ENCODE peak calls at places on chromosome 18, in four cellular contexts. O, E, D and V are unnamed samples.

GRCh38 chr18:31581498-31582197 is 10.0 kb upstream of the TTR start:
- DNase-seq in O (no peak), D (no peak), E (no peak), V (no peak)

GRCh38 chr18:73790582-73790981 is 357.1 kb downstream of the FBXO15 start:
- DNase-seq in O (no peak), D (no peak), E (no peak), V (no peak)

GRCh38 chr18:28995319-28995718 is 818.4 kb upstream of the CDH2 start:
- DNase-seq in D (no peak), E (no peak), O (no peak), V (no peak)

GRCh38 chr18:23880931-23881330 is 133.6 kb upstream of the TTC39C start:
- DNase-seq in O (no peak), D (no peak), E (no peak), V (no peak)

GRCh38 chr18:55097406-55098170 is 138.3 kb upstream of the CCDC68 start:
- DNase-seq in D (no peak), O (no peak), E (no peak), V (no peak)

GRCh38 chr18:33579147-33579867 is 1.3 kb downstream of the ASXL3 start:
- DNase-seq in E (no peak), D (peak; percentile 67), O (no peak), V (no peak)

GRCh38 chr18:34097312-34097711 is 127.4 kb downstream of the NOL4 start:
- DNase-seq in E (no peak), O (no peak), D (no peak), V (no peak)

GRCh38 chr18:62370386-62370785 is 45.3 kb downstream of the TNFRSF11A start:
- DNase-seq in D (no peak), O (no peak), E (no peak), V (no peak)

GRCh38 chr18:8397034-8397433 is 212.2 kb upstream of the RAB12 start:
- DNase-seq in D (no peak), E (no peak), O (no peak), V (no peak)

GRCh38 chr18:56696966-56697365 is 45.8 kb downstream of the WDR7 start:
- DNase-seq in E (no peak), D (no peak), O (no peak), V (no peak)

GRCh38 chr18:31197676-31198075 is 35.0 kb upstream of the DSC1 start:
- DNase-seq in D (no peak), E (no peak), O (no peak), V (no peak)

GRCh38 chr18:50115095-50115494 is 79.9 kb downstream of the MYO5B start:
- DNase-seq in D (no peak), O (no peak), E (no peak), V (no peak)

GRCh38 chr18:46447792-46448191 is 209.2 kb downstream of the LOXHD1 start:
- DNase-seq in E (no peak), D (no peak), O (no peak), V (no peak)

GRCh38 chr18:22172594-22173049 is 3.2 kb downstream of the GATA6 start:
- DNase-seq in D (no peak), E (peak; percentile 60), O (no peak), V (no peak)

GRCh38 chr18:79497638-79498081 is 101.9 kb downstream of the NFATC1 start:
- DNase-seq in E (no peak), D (no peak), O (no peak), V (no peak)

GRCh38 chr18:14979875-14980274 is 231.9 kb downstream of the ANKRD30B start:
- DNase-seq in D (no peak), E (no peak), O (no peak), V (no peak)

GRCh38 chr18:74083071-74083954 is 64.3 kb downstream of the FBXO15 start:
- DNase-seq in D (no peak), O (no peak), E (no peak), V (no peak)

GRCh38 chr18:56083097-56083865 is 495.3 kb upstream of the TCF4 start:
- DNase-seq in O (no peak), E (peak; percentile 8), D (peak; percentile 15), V (no peak)

GRCh38 chr18:80202264-80202998 is 44.9 kb downstream of the PARD6G start:
- DNase-seq in D (no peak), E (no peak), O (no peak), V (no peak)

DNA sequence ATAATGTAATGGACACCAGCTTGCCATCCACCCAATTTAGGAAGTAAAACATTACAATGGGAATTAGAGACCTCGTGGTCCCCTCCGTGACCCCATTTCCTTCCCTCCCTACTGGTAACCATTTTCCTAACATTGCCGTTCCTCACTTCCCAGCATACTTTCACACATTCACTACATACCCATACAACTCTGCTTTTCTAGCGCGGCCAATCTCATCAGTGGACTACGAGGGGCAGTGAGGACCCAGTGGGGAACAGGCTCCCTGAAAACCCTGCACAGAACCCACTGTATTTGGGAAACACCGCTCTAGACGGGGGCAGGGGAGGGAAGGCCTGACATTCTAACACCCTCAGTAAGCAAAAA is 1.1 kb downstream of the ENOSF1 start:
- DNase-seq in E (no peak), D (peak; percentile 3), O (no peak), V (no peak)
- H3K4me3 ChIP-seq in E (peak overlapping the region; percentile 38), D (peak overlapping the region; percentile 60), O (peak overlapping the region; percentile 61), V (peak overlapping the region; percentile 47)

DNA sequence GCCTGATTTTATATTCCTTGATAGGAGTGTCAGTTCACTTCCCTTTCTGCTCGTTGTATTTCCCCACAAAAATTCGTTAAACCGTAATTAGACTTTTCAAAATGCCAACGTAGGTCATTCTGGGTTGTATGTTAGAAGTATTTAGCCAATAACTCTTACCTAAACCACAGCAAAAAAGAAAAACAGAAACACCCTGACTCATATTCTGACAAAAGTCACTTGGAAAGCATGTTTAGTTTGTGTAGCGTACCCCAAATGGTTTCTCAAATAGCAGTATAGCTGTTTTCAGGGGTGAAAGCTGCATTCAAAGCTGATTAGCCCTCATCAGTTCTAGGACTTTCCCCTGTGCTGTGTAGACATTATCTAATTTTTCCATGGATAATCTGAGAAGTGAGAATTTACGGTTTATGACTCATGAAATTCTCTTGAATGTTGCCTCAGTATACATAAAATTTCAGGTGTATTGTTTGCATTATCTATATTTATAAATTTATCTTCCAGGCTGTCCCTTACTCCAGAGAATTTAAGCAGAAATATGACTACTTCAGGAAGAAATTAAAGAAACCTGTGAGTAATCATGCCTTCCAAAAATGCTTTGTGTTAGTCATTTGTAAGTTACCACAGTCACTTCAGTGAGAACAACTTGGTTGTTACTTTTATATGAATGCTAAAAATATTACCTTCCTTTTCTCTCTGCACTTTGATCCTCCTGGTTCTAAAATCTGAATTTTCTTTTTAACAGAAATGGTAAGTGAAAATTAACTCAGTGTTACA is 264.9 kb downstream of the ALPK2 start:
- DNase-seq in O (no peak), E (no peak), D (no peak), V (no peak)
- H3K36me3 ChIP-seq in O (no peaks in the 10 kb centered on the region), E (no peaks in the 10 kb centered on the region), D (peaks cover 4% of the 10 kb centered on the region), V (peaks cover 44% of the 10 kb centered on the region)

DNA sequence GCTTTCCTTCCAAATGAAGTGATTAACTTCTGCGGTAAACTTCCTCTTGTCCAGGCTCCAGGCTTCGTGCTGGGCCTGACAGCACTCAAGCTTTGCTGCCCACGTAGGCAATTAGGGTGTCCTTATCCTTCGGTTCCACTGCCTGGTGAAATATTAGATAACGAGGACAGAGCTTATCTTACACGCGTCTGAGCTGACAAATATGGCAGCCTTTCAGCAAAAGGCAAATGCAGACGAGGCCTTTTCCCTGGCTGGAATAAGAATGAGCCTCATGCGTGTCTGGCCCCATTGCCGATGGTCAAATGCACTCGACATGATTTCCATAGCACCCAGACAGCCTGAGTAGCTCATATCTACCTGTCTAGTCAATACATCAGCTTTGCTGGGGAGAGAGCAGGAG is 141.5 kb downstream of the FAM210A start:
- DNase-seq in E (no peak), D (no peak), O (no peak), V (no peak)
- H3K27ac ChIP-seq in E (no peak overlapping the region), D (no peak overlapping the region), O (no peak overlapping the region), V (no peak overlapping the region)

GRCh38 chr18:37565138-37565984 is at the start of gene CELF4:
- DNase-seq in E (no peak), D (peak; percentile 51), O (no peak), V (no peak)

GRCh38 chr18:37564796-37565137 is 831 bp downstream of the CELF4 start:
- DNase-seq in E (peak; percentile 61), D (peak; percentile 93), O (no peak), V (no peak)

GRCh38 chr18:37566479-37567060 is 972 bp upstream of the CELF4 start:
- DNase-seq in O (no peak), E (no peak), D (peak; percentile 36), V (no peak)

GRCh38 chr18:37567061-37567993 is 1.7 kb upstream of the CELF4 start:
- DNase-seq in O (no peak), D (peak; percentile 37), E (no peak), V (no peak)

GRCh38 chr18:37565985-37566478 is 434 bp upstream of the CELF4 start:
- DNase-seq in E (peak; percentile 50), D (peak; percentile 86), O (no peak), V (no peak)
- H3K4me3 ChIP-seq in E (peak overlapping the region; percentile 65), D (peak overlapping the region; percentile 81), O (peak overlapping the region; percentile 54), V (no peak overlapping the region)

DNA sequence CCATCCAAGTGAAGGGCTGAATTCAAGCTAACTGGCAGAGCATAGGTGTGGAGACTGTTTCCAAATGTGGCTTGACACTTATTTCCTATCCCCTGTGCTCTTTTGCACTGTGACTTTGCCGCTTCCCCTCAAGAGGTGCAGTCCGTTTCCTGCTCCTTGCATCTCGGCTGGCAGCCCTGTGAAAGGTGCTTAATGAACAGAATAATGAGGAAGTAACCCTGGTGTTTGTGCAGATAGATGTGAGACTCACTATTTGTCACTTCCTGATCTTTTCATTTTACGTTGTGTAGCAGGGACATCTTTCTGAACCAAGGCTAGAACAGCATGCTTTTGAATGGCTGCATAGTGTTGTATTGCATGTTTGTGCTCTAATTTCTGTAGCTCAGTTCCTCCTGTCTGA is 60.8 kb downstream of the CEP192 start:
- DNase-seq in O (no peak), D (no peak), E (peak; percentile 4), V (no peak)
- H3K36me3 ChIP-seq in O (peaks cover 7% of the 10 kb centered on the region), D (peaks cover 22% of the 10 kb centered on the region), E (peaks cover 7% of the 10 kb centered on the region), V (peaks cover 87% of the 10 kb centered on the region)

DNA sequence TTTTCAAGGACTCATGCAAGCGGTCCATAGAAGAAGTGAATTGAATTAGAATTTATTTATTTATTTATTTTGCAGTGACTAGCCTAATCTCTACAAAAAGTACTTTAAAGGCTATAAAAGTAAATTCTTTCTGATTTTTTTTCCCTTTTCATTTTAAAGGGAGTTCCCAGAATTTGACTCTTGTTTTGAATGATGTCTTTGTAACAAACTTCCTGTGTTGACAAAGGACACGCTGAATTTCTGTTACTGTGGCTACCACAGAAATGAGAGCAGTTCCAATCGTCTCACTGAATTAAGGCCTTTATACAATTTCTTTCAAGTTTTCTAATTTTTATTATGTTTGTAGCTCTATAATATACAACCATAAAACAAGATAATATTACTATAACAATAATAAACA is 46.3 kb upstream of the LPIN2 start:
- DNase-seq in D (no peak), O (no peak), E (no peak), V (no peak)
- H3K27ac ChIP-seq in D (no peak overlapping the region), O (no peak overlapping the region), E (no peak overlapping the region), V (no peak overlapping the region)